ENCODE peak calls at places on chromosomes 3 and 15, in four cellular contexts. One of them, this sample, is unnamed.

GRCh38 chr3:78848392-78849288 is 919.2 kb downstream of the ROBO1 start:
- DNase-seq in H54: no peak
- DNase-seq in sigmoid colon: no peak
- DNase-seq in GM03348: no peak
- DNase-seq in this sample: no peak

GRCh38 chr15:68682906-68683490 is 104.2 kb downstream of the CORO2B start:
- DNase-seq in GM03348: no peak
- DNase-seq in sigmoid colon: peak
- DNase-seq in H54: no peak
- DNase-seq in this sample: no peak

GRCh38 chr3:174846055-174846454 is 13.1 kb upstream of the NAALADL2 start:
- DNase-seq in sigmoid colon: no peak
- DNase-seq in GM03348: no peak
- DNase-seq in H54: no peak
- DNase-seq in this sample: no peak

GRCh38 chr15:41996376-41996775 is 24.0 kb upstream of the EHD4 start:
- DNase-seq in GM03348: no peak
- DNase-seq in H54: no peak
- DNase-seq in sigmoid colon: no peak
- DNase-seq in this sample: no peak

GRCh38 chr15:31136016-31136415 is 34.5 kb upstream of the TRPM1 start:
- DNase-seq in sigmoid colon: no peak
- DNase-seq in H54: no peak
- DNase-seq in GM03348: no peak
- DNase-seq in this sample: no peak

GRCh38 chr15:41881925-41882688 is 11.7 kb downstream of the SPTBN5 start:
- DNase-seq in H54: no peak
- DNase-seq in GM03348: peak
- DNase-seq in sigmoid colon: no peak
- DNase-seq in this sample: peak

GRCh38 chr3:64003589-64003988 is 19.7 kb downstream of the PSMD6 start:
- DNase-seq in GM03348: no peak
- DNase-seq in sigmoid colon: no peak
- DNase-seq in H54: no peak
- DNase-seq in this sample: no peak

GRCh38 chr3:169836942-169837275 is 24.2 kb upstream of the LRRC34 start:
- DNase-seq in GM03348: peak
- DNase-seq in H54: no peak
- DNase-seq in sigmoid colon: no peak
- DNase-seq in this sample: no peak

GRCh38 chr15:47932829-47933696 is 187.7 kb upstream of the SLC24A5 start:
- DNase-seq in H54: no peak
- DNase-seq in sigmoid colon: no peak
- DNase-seq in GM03348: no peak
- DNase-seq in this sample: no peak